ENCODE peak calls at places on chromosomes 6 and 20, in seven cellular contexts. One of them, this sample, is unnamed.

GRCh38 chr6:128518531-128519131 is 1.8 kb downstream of the PTPRK start:
- DNase-seq in heart right ventricle: no peak
- DNase-seq in bronchial epithelial cell: peak; percentile 38
- DNase-seq in GM13976: no peak
- DNase-seq in cardiac muscle cell: no peak
- DNase-seq in cardiac fibroblast: peak; percentile 25
- DNase-seq in CD8-positive, alpha-beta T cell: no peak
- DNase-seq in this sample: no peak

GRCh38 chr6:21648475-21649050 is 55.0 kb downstream of the SOX4 start:
- DNase-seq in heart right ventricle: no peak
- DNase-seq in bronchial epithelial cell: no peak
- DNase-seq in GM13976: peak; percentile 67
- DNase-seq in cardiac muscle cell: no peak
- DNase-seq in cardiac fibroblast: no peak
- DNase-seq in CD8-positive, alpha-beta T cell: no peak
- DNase-seq in this sample: no peak

GRCh38 chr6:112317461-112317860 is 29.7 kb upstream of the RFPL4B start:
- DNase-seq in heart right ventricle: no peak
- DNase-seq in bronchial epithelial cell: no peak
- DNase-seq in GM13976: no peak
- DNase-seq in cardiac muscle cell: no peak
- DNase-seq in cardiac fibroblast: no peak
- DNase-seq in CD8-positive, alpha-beta T cell: no peak
- DNase-seq in this sample: no peak

GRCh38 chr6:42197574-42198362 is 3.0 kb upstream of the GUCA1B start:
- DNase-seq in heart right ventricle: no peak
- DNase-seq in bronchial epithelial cell: peak; percentile 43
- DNase-seq in GM13976: no peak
- DNase-seq in cardiac muscle cell: no peak
- DNase-seq in cardiac fibroblast: peak; percentile 82
- DNase-seq in CD8-positive, alpha-beta T cell: no peak
- DNase-seq in this sample: no peak

GRCh38 chr6:121356575-121356974 is 22.3 kb upstream of the TBC1D32 start:
- DNase-seq in heart right ventricle: no peak
- DNase-seq in bronchial epithelial cell: no peak
- DNase-seq in GM13976: no peak
- DNase-seq in cardiac muscle cell: no peak
- DNase-seq in cardiac fibroblast: no peak
- DNase-seq in CD8-positive, alpha-beta T cell: no peak
- DNase-seq in this sample: no peak

GRCh38 chr20:50085481-50086365 is 27.2 kb downstream of the UBE2V1 start:
- DNase-seq in heart right ventricle: peak; percentile 46
- DNase-seq in bronchial epithelial cell: peak; percentile 72
- DNase-seq in GM13976: peak; percentile 78
- DNase-seq in cardiac muscle cell: peak; percentile 81
- DNase-seq in cardiac fibroblast: peak; percentile 75
- DNase-seq in CD8-positive, alpha-beta T cell: peak; percentile 37
- DNase-seq in this sample: peak; percentile 50

GRCh38 chr20:51272392-51272791 is 249.5 kb upstream of the KCNG1 start:
- DNase-seq in heart right ventricle: no peak
- DNase-seq in bronchial epithelial cell: no peak
- DNase-seq in GM13976: no peak
- DNase-seq in cardiac muscle cell: no peak
- DNase-seq in cardiac fibroblast: peak; percentile 83
- DNase-seq in CD8-positive, alpha-beta T cell: no peak
- DNase-seq in this sample: no peak

GRCh38 chr6:17600527-17601388 is 656 bp downstream of the FAM8A1 start:
- DNase-seq in heart right ventricle: peak; percentile 44
- DNase-seq in bronchial epithelial cell: peak; percentile 20
- DNase-seq in GM13976: peak; percentile 63
- DNase-seq in cardiac muscle cell: peak; percentile 77
- DNase-seq in cardiac fibroblast: no peak
- DNase-seq in CD8-positive, alpha-beta T cell: peak; percentile 48
- DNase-seq in this sample: peak; percentile 47

GRCh38 chr6:53065266-53066058 is at the start of gene FBXO9:
- DNase-seq in heart right ventricle: peak; percentile 51
- DNase-seq in bronchial epithelial cell: no peak
- DNase-seq in GM13976: peak; percentile 88
- DNase-seq in cardiac muscle cell: peak; percentile 84
- DNase-seq in cardiac fibroblast: no peak
- DNase-seq in CD8-positive, alpha-beta T cell: peak; percentile 74
- DNase-seq in this sample: peak; percentile 73

GRCh38 chr20:52888096-52888495 is 84.1 kb upstream of the TSHZ2 start:
- DNase-seq in heart right ventricle: no peak
- DNase-seq in bronchial epithelial cell: peak; percentile 66
- DNase-seq in GM13976: no peak
- DNase-seq in cardiac muscle cell: no peak
- DNase-seq in cardiac fibroblast: no peak
- DNase-seq in CD8-positive, alpha-beta T cell: no peak
- DNase-seq in this sample: no peak

GRCh38 chr6:167139761-167140160 is 16.9 kb downstream of the CCR6 start:
- DNase-seq in heart right ventricle: no peak
- DNase-seq in bronchial epithelial cell: no peak
- DNase-seq in GM13976: no peak
- DNase-seq in cardiac muscle cell: no peak
- DNase-seq in cardiac fibroblast: no peak
- DNase-seq in CD8-positive, alpha-beta T cell: no peak
- DNase-seq in this sample: no peak
- TF ChIP-seq CTCF in heart right ventricle: no peak
- TF ChIP-seq CTCF in bronchial epithelial cell: no peak
- TF ChIP-seq CTCF in GM13976: no peak
- TF ChIP-seq CTCF in cardiac muscle cell: no peak
- TF ChIP-seq CTCF in cardiac fibroblast: no peak
- TF ChIP-seq CTCF in CD8-positive, alpha-beta T cell: no peak
- TF ChIP-seq CTCF in this sample: peak; percentile 6

GRCh38 chr6:95576621-95577316 is 566 bp upstream of the MANEA start:
- DNase-seq in heart right ventricle: no peak
- DNase-seq in bronchial epithelial cell: peak; percentile 60
- DNase-seq in GM13976: peak; percentile 19
- DNase-seq in cardiac muscle cell: no peak
- DNase-seq in cardiac fibroblast: peak; percentile 53
- DNase-seq in CD8-positive, alpha-beta T cell: no peak
- DNase-seq in this sample: no peak

GRCh38 chr6:95576218-95576617 is 1.1 kb upstream of the MANEA start:
- DNase-seq in heart right ventricle: no peak
- DNase-seq in bronchial epithelial cell: peak; percentile 1
- DNase-seq in GM13976: no peak
- DNase-seq in cardiac muscle cell: no peak
- DNase-seq in cardiac fibroblast: no peak
- DNase-seq in CD8-positive, alpha-beta T cell: no peak
- DNase-seq in this sample: no peak

GRCh38 chr6:95578106-95578410 is 723 bp downstream of the MANEA start:
- DNase-seq in heart right ventricle: no peak
- DNase-seq in bronchial epithelial cell: peak; percentile 9
- DNase-seq in GM13976: peak; percentile 28
- DNase-seq in cardiac muscle cell: no peak
- DNase-seq in cardiac fibroblast: peak; percentile 36
- DNase-seq in CD8-positive, alpha-beta T cell: no peak
- DNase-seq in this sample: no peak

GRCh38 chr6:95577317-95578105 is at the start of gene MANEA:
- DNase-seq in heart right ventricle: peak; percentile 75
- DNase-seq in bronchial epithelial cell: peak; percentile 59
- DNase-seq in GM13976: peak; percentile 83
- DNase-seq in cardiac muscle cell: peak; percentile 90
- DNase-seq in cardiac fibroblast: peak; percentile 87
- DNase-seq in CD8-positive, alpha-beta T cell: peak; percentile 77
- DNase-seq in this sample: peak; percentile 77

DNA sequence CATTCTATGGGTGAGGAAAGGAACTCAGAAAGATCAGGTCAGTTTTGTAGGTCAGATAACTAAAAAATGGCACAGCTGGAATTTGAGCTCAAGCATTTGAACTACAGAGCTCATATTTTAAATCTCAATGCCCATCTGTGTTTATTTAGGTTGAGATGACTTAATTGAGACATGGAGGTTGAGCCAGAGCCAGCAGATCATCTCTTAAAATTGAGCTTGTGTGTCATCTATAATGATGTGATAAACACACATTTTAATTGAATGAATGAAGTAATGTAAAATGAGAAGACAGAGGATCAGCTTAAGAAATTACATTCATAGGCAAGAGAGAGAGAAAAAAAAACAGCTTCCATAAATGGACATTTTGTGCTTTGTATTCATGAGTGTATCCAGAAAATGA is 3.7 kb downstream of the MANEA start:
- DNase-seq in heart right ventricle: no peak
- DNase-seq in bronchial epithelial cell: no peak
- DNase-seq in GM13976: no peak
- DNase-seq in cardiac muscle cell: no peak
- DNase-seq in cardiac fibroblast: no peak
- DNase-seq in CD8-positive, alpha-beta T cell: no peak
- DNase-seq in this sample: no peak
- TF ChIP-seq CTCF in heart right ventricle: no peak
- TF ChIP-seq CTCF in bronchial epithelial cell: no peak
- TF ChIP-seq CTCF in GM13976: no peak
- TF ChIP-seq CTCF in cardiac muscle cell: no peak
- TF ChIP-seq CTCF in cardiac fibroblast: no peak
- TF ChIP-seq CTCF in CD8-positive, alpha-beta T cell: no peak
- TF ChIP-seq CTCF in this sample: no peak

GRCh38 chr6:89368107-89368506 is 15.6 kb upstream of the UBE2J1 start:
- DNase-seq in heart right ventricle: peak; percentile 59
- DNase-seq in bronchial epithelial cell: peak; percentile 36
- DNase-seq in GM13976: no peak
- DNase-seq in cardiac muscle cell: peak; percentile 83
- DNase-seq in cardiac fibroblast: peak; percentile 73
- DNase-seq in CD8-positive, alpha-beta T cell: peak; percentile 68
- DNase-seq in this sample: peak; percentile 70
- TF ChIP-seq CTCF in heart right ventricle: peak; percentile 79
- TF ChIP-seq CTCF in bronchial epithelial cell: peak; percentile 64
- TF ChIP-seq CTCF in GM13976: peak; percentile 77
- TF ChIP-seq CTCF in cardiac muscle cell: peak; percentile 86
- TF ChIP-seq CTCF in cardiac fibroblast: peak; percentile 90
- TF ChIP-seq CTCF in CD8-positive, alpha-beta T cell: peak; percentile 92
- TF ChIP-seq CTCF in this sample: peak; percentile 83

GRCh38 chr6:26031151-26031594 is 56.1 kb upstream of the HFE start:
- DNase-seq in heart right ventricle: no peak
- DNase-seq in bronchial epithelial cell: peak; percentile 23
- DNase-seq in GM13976: no peak
- DNase-seq in cardiac muscle cell: no peak
- DNase-seq in cardiac fibroblast: peak; percentile 41
- DNase-seq in CD8-positive, alpha-beta T cell: no peak
- DNase-seq in this sample: no peak

GRCh38 chr6:26033132-26033941 is 53.9 kb upstream of the HFE start:
- DNase-seq in heart right ventricle: peak; percentile 70
- DNase-seq in bronchial epithelial cell: peak; percentile 95
- DNase-seq in GM13976: peak; percentile 87
- DNase-seq in cardiac muscle cell: peak; percentile 88
- DNase-seq in cardiac fibroblast: peak; percentile 99
- DNase-seq in CD8-positive, alpha-beta T cell: peak; percentile 52
- DNase-seq in this sample: peak; percentile 58

GRCh38 chr6:26030716-26031115 is 56.5 kb upstream of the HFE start:
- DNase-seq in heart right ventricle: no peak
- DNase-seq in bronchial epithelial cell: no peak
- DNase-seq in GM13976: no peak
- DNase-seq in cardiac muscle cell: no peak
- DNase-seq in cardiac fibroblast: no peak
- DNase-seq in CD8-positive, alpha-beta T cell: no peak
- DNase-seq in this sample: no peak

GRCh38 chr6:26032387-26033131 is 54.7 kb upstream of the HFE start:
- DNase-seq in heart right ventricle: no peak
- DNase-seq in bronchial epithelial cell: peak; percentile 54
- DNase-seq in GM13976: no peak
- DNase-seq in cardiac muscle cell: peak; percentile 55
- DNase-seq in cardiac fibroblast: peak; percentile 71
- DNase-seq in CD8-positive, alpha-beta T cell: no peak
- DNase-seq in this sample: no peak

DNA sequence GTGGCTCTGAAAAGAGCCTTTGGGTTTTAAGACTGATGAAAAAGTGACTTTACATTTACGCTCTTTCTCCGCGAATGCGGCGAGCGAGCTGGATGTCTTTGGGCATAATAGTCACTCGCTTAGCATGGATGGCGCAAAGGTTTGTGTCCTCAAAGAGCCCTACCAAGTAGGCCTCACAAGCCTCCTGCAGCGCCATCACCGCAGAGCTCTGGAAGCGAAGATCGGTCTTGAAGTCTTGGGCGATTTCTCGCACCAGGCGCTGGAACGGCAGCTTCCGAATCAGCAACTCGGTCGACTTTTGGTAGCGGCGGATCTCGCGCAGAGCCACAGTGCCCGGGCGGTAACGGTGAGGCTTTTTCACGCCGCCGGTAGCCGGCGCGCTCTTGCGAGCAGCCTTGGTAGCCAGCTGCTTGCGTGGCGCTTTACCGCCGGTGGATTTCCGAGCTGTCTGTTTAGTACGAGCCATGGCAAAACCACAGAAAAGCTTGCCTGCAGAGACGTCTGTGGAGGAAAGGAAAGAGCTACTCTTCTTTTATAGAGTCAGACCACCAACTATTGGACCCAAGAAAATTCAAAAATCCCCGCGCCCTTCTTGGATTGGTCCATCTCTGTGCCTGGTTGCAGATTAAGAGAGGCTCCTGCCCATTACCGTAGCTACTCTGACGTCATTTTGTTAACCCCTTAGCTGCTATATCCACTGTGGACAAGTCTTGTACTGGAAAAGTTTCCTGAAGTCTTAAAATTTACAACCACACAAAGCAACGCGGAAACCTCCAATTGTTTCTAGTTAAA is 55.4 kb upstream of the HFE start:
- DNase-seq in heart right ventricle: peak; percentile 91
- DNase-seq in bronchial epithelial cell: peak; percentile 93
- DNase-seq in GM13976: peak; percentile 90
- DNase-seq in cardiac muscle cell: peak; percentile 97
- DNase-seq in cardiac fibroblast: peak; percentile 98
- DNase-seq in CD8-positive, alpha-beta T cell: peak; percentile 86
- DNase-seq in this sample: peak; percentile 81
- TF ChIP-seq CTCF in heart right ventricle: no peak
- TF ChIP-seq CTCF in bronchial epithelial cell: peak; percentile 49
- TF ChIP-seq CTCF in GM13976: peak; percentile 39
- TF ChIP-seq CTCF in cardiac muscle cell: peak; percentile 32
- TF ChIP-seq CTCF in cardiac fibroblast: peak; percentile 31
- TF ChIP-seq CTCF in CD8-positive, alpha-beta T cell: no peak
- TF ChIP-seq CTCF in this sample: no peak

DNA sequence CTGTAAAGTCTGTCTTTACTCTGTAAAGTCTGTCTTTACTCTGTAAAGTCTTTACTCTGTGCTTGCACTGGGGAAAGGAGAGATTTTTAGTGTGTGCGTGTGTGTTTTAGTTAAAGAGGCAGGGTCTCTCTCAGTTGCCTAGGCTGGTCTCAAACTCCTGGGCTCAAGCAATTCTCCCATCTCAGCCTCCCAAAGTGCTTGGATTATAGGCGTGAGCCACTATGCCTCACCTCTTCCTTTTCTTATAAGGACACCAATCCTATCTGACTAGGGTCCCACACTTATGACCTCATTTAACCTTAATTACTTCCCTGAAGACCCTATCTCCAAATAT is 93.8 kb downstream of the JPH2 start:
- DNase-seq in heart right ventricle: no peak
- DNase-seq in bronchial epithelial cell: no peak
- DNase-seq in GM13976: no peak
- DNase-seq in cardiac muscle cell: no peak
- DNase-seq in cardiac fibroblast: no peak
- DNase-seq in CD8-positive, alpha-beta T cell: no peak
- DNase-seq in this sample: no peak
- TF ChIP-seq CTCF in heart right ventricle: no peak
- TF ChIP-seq CTCF in bronchial epithelial cell: no peak
- TF ChIP-seq CTCF in GM13976: no peak
- TF ChIP-seq CTCF in cardiac muscle cell: no peak
- TF ChIP-seq CTCF in cardiac fibroblast: no peak
- TF ChIP-seq CTCF in CD8-positive, alpha-beta T cell: no peak
- TF ChIP-seq CTCF in this sample: no peak

GRCh38 chr20:30286157-30286556 is 971.3 kb upstream of the DEFB115 start:
- DNase-seq in heart right ventricle: no peak
- DNase-seq in bronchial epithelial cell: no peak
- DNase-seq in GM13976: no peak
- DNase-seq in cardiac muscle cell: no peak
- DNase-seq in cardiac fibroblast: no peak
- DNase-seq in CD8-positive, alpha-beta T cell: no peak
- DNase-seq in this sample: no peak
- TF ChIP-seq CTCF in heart right ventricle: no peak
- TF ChIP-seq CTCF in bronchial epithelial cell: no peak
- TF ChIP-seq CTCF in GM13976: no peak
- TF ChIP-seq CTCF in cardiac muscle cell: peak; percentile 28
- TF ChIP-seq CTCF in cardiac fibroblast: no peak
- TF ChIP-seq CTCF in CD8-positive, alpha-beta T cell: no peak
- TF ChIP-seq CTCF in this sample: no peak